ENCODE peak calls at places on chromosomes 4 and X, in six cellular contexts. L, P, F, O, D and J are unnamed samples.

GRCh38 chrX:17415242-17415815 is 40.3 kb downstream of the NHS start:
- DNase-seq in L (no peak), P (no peak), F (no peak), O (no peak), D (no peak), J (no peak)

GRCh38 chr4:153684182-153685073 is at the start of gene TLR2:
- DNase-seq in L (peak), P (peak), F (no peak), O (peak), D (peak), J (no peak)

GRCh38 chr4:3862640-3863420 is 96.6 kb downstream of the ADRA2C start:
- DNase-seq in L (no peak), P (no peak), F (no peak), O (peak), D (no peak), J (no peak)

GRCh38 chrX:11265352-11265751 is 27.9 kb upstream of the AMELX start:
- DNase-seq in L (no peak), P (no peak), F (no peak), O (no peak), D (no peak), J (no peak)

GRCh38 chr4:183485411-183486160 is 19.3 kb upstream of the ING2 start:
- DNase-seq in L (no peak), P (peak), F (no peak), O (no peak), D (no peak), J (no peak)

GRCh38 chr4:153364061-153364460 is 19.6 kb downstream of the MND1 start:
- DNase-seq in L (no peak), P (peak), F (no peak), O (no peak), D (no peak), J (no peak)

GRCh38 chrX:134975516-134975915 is 15.3 kb upstream of the SMIM10 start:
- DNase-seq in L (no peak), P (no peak), F (no peak), O (no peak), D (no peak), J (no peak)

GRCh38 chrX:49230500-49231232 is 2.5 kb downstream of the CACNA1F start:
- DNase-seq in L (peak), P (peak), F (no peak), O (no peak), D (peak), J (no peak)

GRCh38 chrX:37378399-37378798 is 29.2 kb downstream of the PRRG1 start:
- DNase-seq in L (no peak), P (peak), F (no peak), O (no peak), D (no peak), J (no peak)

GRCh38 chrX:77061533-77061932 is 385.7 kb upstream of the FGF16 start:
- DNase-seq in L (no peak), P (no peak), F (no peak), O (no peak), D (no peak), J (no peak)

GRCh38 chrX:45903781-45904201 is 641.4 kb downstream of the ZNF674 start:
- DNase-seq in L (no peak), P (no peak), F (no peak), O (peak), D (no peak), J (no peak)

GRCh38 chrX:39550795-39551361 is 546.9 kb downstream of the BCOR start:
- DNase-seq in L (no peak), P (no peak), F (no peak), O (no peak), D (no peak), J (no peak)

GRCh38 chr4:18882468-18882867 is 860.9 kb upstream of the LCORL start:
- DNase-seq in L (no peak), P (peak), F (peak), O (no peak), D (no peak), J (peak)

GRCh38 chr4:1542516-1543320 is 136.5 kb upstream of the NKX1-1 start:
- DNase-seq in L (no peak), P (no peak), F (no peak), O (no peak), D (no peak), J (no peak)

GRCh38 chr4:74327751-74328150 is 19.5 kb downstream of the EPGN start:
- DNase-seq in L (no peak), P (no peak), F (no peak), O (no peak), D (no peak), J (no peak)

GRCh38 chr4:30863031-30863430 is 142.9 kb downstream of the PCDH7 start:
- DNase-seq in L (no peak), P (peak), F (no peak), O (no peak), D (no peak), J (no peak)

GRCh38 chr4:5789141-5789540 is 78.1 kb downstream of the EVC start:
- DNase-seq in L (no peak), P (no peak), F (no peak), O (no peak), D (peak), J (no peak)

GRCh38 chrX:14095702-14096101 is 66.0 kb upstream of the GEMIN8 start:
- DNase-seq in L (no peak), P (peak), F (peak), O (no peak), D (no peak), J (no peak)

GRCh38 chr4:7083597-7084563 is 16.0 kb upstream of the GRPEL1 start:
- DNase-seq in L (no peak), P (no peak), F (no peak), O (no peak), D (no peak), J (no peak)

GRCh38 chr4:20421586-20421985 is 169.9 kb downstream of the SLIT2 start:
- DNase-seq in L (no peak), P (no peak), F (no peak), O (no peak), D (no peak), J (no peak)

GRCh38 chr4:184196730-184197355 is 20.8 kb downstream of the ENPP6 start:
- DNase-seq in L (no peak), P (peak), F (no peak), O (no peak), D (no peak), J (no peak)

GRCh38 chr4:54898163-54898562 is 227.2 kb downstream of the KDR start:
- DNase-seq in L (no peak), P (peak), F (no peak), O (no peak), D (no peak), J (no peak)